ENCODE peak calls at places on chromosomes 2 and 18, in eight cellular contexts. L is ascending aorta, N is upper lobe of right lung, Z is body of pancreas, O is fibroblast of lung, C is right atrium auricular region, Q is AG10803, A is A549. F is an unnamed sample.

GRCh38 chr2:177908182-177908581 is 164.4 kb downstream of the PDE11A start:
- DNase-seq in L (no peak), N (no peak), Z (no peak), O (peak), C (no peak), Q (no peak), A (no peak), F (no peak)

GRCh38 chr2:20422679-20423271 is 24.1 kb upstream of the RHOB start:
- DNase-seq in L (peak), N (no peak), Z (no peak), O (no peak), C (peak), Q (peak), A (no peak), F (peak)

GRCh38 chr2:132421198-132421780 is 4.7 kb downstream of the GPR39 start:
- DNase-seq in L (no peak), N (no peak), Z (no peak), O (no peak), C (no peak), Q (no peak), A (no peak), F (no peak)

GRCh38 chr2:169265581-169265980 is 96.8 kb downstream of the LRP2 start:
- DNase-seq in L (no peak), N (no peak), Z (no peak), O (no peak), C (no peak), Q (no peak), A (no peak), F (no peak)

GRCh38 chr2:69192176-69192945 is 179.4 kb downstream of the ANTXR1 start:
- DNase-seq in L (no peak), N (no peak), Z (no peak), O (peak), C (no peak), Q (peak), A (no peak), F (no peak)

GRCh38 chr2:80302465-80303005 is 2.0 kb downstream of the LRRTM1 start:
- DNase-seq in L (no peak), N (no peak), Z (no peak), O (no peak), C (no peak), Q (no peak), A (no peak), F (no peak)

GRCh38 chr18:46506974-46507373 is 150.0 kb downstream of the LOXHD1 start:
- DNase-seq in L (no peak), N (no peak), Z (no peak), O (no peak), C (no peak), Q (no peak), A (no peak), F (no peak)

GRCh38 chr2:177724398-177725287 is 332.1 kb downstream of the AGPS start:
- DNase-seq in L (no peak), N (no peak), Z (peak), O (peak), C (no peak), Q (peak), A (peak), F (peak)

GRCh38 chr2:15889800-15890498 is 50.4 kb upstream of the MYCN start:
- DNase-seq in L (no peak), N (no peak), Z (no peak), O (no peak), C (no peak), Q (no peak), A (no peak), F (no peak)

GRCh38 chr18:48656582-48656981 is 117.8 kb downstream of the CTIF start:
- DNase-seq in L (no peak), N (no peak), Z (no peak), O (peak), C (no peak), Q (peak), A (no peak), F (peak)

GRCh38 chr2:23940976-23941605 is 828 bp downstream of the UBXN2A start:
- DNase-seq in L (no peak), N (no peak), Z (no peak), O (peak), C (no peak), Q (no peak), A (no peak), F (peak)

GRCh38 chr18:7447629-7448028 is 119.5 kb upstream of the PTPRM start:
- DNase-seq in L (no peak), N (no peak), Z (no peak), O (no peak), C (no peak), Q (no peak), A (no peak), F (no peak)

GRCh38 chr2:26444236-26444635 is 33.7 kb downstream of the OTOF start:
- DNase-seq in L (no peak), N (no peak), Z (no peak), O (no peak), C (peak), Q (no peak), A (no peak), F (no peak)

GRCh38 chr2:6506311-6507258 is 359.1 kb downstream of the CMPK2 start:
- DNase-seq in L (no peak), N (no peak), Z (no peak), O (peak), C (no peak), Q (peak), A (no peak), F (peak)

GRCh38 chr2:189109921-189110397 is 69.6 kb downstream of the COL5A2 start:
- DNase-seq in L (no peak), N (no peak), Z (no peak), O (peak), C (no peak), Q (peak), A (no peak), F (no peak)

GRCh38 chr18:59272971-59273935 is at the start of gene RAX:
- DNase-seq in L (no peak), N (no peak), Z (no peak), O (no peak), C (no peak), Q (no peak), A (peak), F (no peak)

GRCh38 chr18:58785171-58785805 is 79.4 kb upstream of the ZNF532 start:
- DNase-seq in L (peak), N (no peak), Z (peak), O (peak), C (no peak), Q (peak), A (peak), F (peak)

GRCh38 chr2:106581276-106581675 is 94.1 kb downstream of the CD8B2 start:
- DNase-seq in L (no peak), N (peak), Z (no peak), O (no peak), C (no peak), Q (no peak), A (no peak), F (no peak)

GRCh38 chr18:79740741-79741700 is 56.7 kb upstream of the KCNG2 start:
- DNase-seq in L (no peak), N (peak), Z (no peak), O (no peak), C (no peak), Q (no peak), A (no peak), F (no peak)

GRCh38 chr2:7525746-7526145 is 608.5 kb downstream of the RNF144A start:
- DNase-seq in L (no peak), N (no peak), Z (no peak), O (no peak), C (no peak), Q (no peak), A (no peak), F (peak)

GRCh38 chr2:79393806-79394484 is 118.9 kb upstream of the CTNNA2 start:
- DNase-seq in L (no peak), N (no peak), Z (peak), O (peak), C (peak), Q (no peak), A (no peak), F (no peak)

GRCh38 chr2:207766697-207767460 is 2.8 kb downstream of the FZD5 start:
- DNase-seq in L (no peak), N (peak), Z (peak), O (peak), C (no peak), Q (no peak), A (no peak), F (no peak)

GRCh38 chr2:224401641-224402342 is at the start of gene FAM124B:
- DNase-seq in L (peak), N (peak), Z (peak), O (no peak), C (peak), Q (peak), A (no peak), F (peak)

GRCh38 chr2:203225423-203226039 is 13.3 kb upstream of the CYP20A1 start:
- DNase-seq in L (no peak), N (no peak), Z (peak), O (peak), C (no peak), Q (peak), A (no peak), F (peak)

GRCh38 chr2:67797801-67798535 is 264.8 kb downstream of the C1D start:
- DNase-seq in L (no peak), N (no peak), Z (peak), O (peak), C (no peak), Q (peak), A (no peak), F (peak)

GRCh38 chr18:7921938-7922587 is 354.9 kb downstream of the PTPRM start:
- DNase-seq in L (no peak), N (no peak), Z (peak), O (peak), C (no peak), Q (peak), A (peak), F (peak)

GRCh38 chr2:134537121-134537520 is 181.7 kb downstream of the TMEM163 start:
- DNase-seq in L (no peak), N (no peak), Z (no peak), O (no peak), C (no peak), Q (no peak), A (no peak), F (no peak)

GRCh38 chr2:176554107-176555048 is 285.1 kb downstream of the MTX2 start:
- DNase-seq in L (peak), N (no peak), Z (peak), O (peak), C (peak), Q (peak), A (peak), F (peak)

GRCh38 chr18:32915526-32915925 is 142.7 kb upstream of the KLHL14 start:
- DNase-seq in L (no peak), N (no peak), Z (no peak), O (no peak), C (no peak), Q (no peak), A (no peak), F (no peak)

GRCh38 chr2:219155054-219155644 is 5.5 kb downstream of the NHEJ1 start:
- DNase-seq in L (no peak), N (no peak), Z (peak), O (peak), C (no peak), Q (peak), A (peak), F (no peak)

GRCh38 chr2:112841399-112842044 is 4.9 kb upstream of the IL1B start:
- DNase-seq in L (no peak), N (no peak), Z (no peak), O (no peak), C (no peak), Q (no peak), A (no peak), F (no peak)

GRCh38 chr2:47029737-47030524 is 114.3 kb upstream of the MCFD2 start:
- DNase-seq in L (no peak), N (no peak), Z (no peak), O (peak), C (no peak), Q (no peak), A (peak), F (peak)

GRCh38 chr2:64873472-64873924 is 115.7 kb upstream of the SLC1A4 start:
- DNase-seq in L (peak), N (peak), Z (peak), O (peak), C (peak), Q (peak), A (peak), F (peak)

GRCh38 chr2:30026091-30027055 is 105.0 kb upstream of the ALK start:
- DNase-seq in L (no peak), N (peak), Z (peak), O (peak), C (no peak), Q (peak), A (peak), F (peak)

GRCh38 chr2:15155959-15156574 is 405.1 kb downstream of the NBAS start:
- DNase-seq in L (no peak), N (no peak), Z (no peak), O (no peak), C (no peak), Q (no peak), A (no peak), F (no peak)

GRCh38 chr2:134231965-134232340 is 21.9 kb upstream of the MGAT5 start:
- DNase-seq in L (no peak), N (no peak), Z (no peak), O (peak), C (no peak), Q (peak), A (no peak), F (peak)

GRCh38 chr2:238126775-238127164 is 11.7 kb upstream of the KLHL30 start:
- DNase-seq in L (no peak), N (no peak), Z (no peak), O (no peak), C (no peak), Q (no peak), A (no peak), F (no peak)

GRCh38 chr2:238126338-238126737 is 12.1 kb upstream of the KLHL30 start:
- DNase-seq in L (no peak), N (no peak), Z (no peak), O (no peak), C (no peak), Q (no peak), A (no peak), F (no peak)

GRCh38 chr2:238129166-238130010 is 9.1 kb upstream of the KLHL30 start:
- DNase-seq in L (no peak), N (no peak), Z (no peak), O (no peak), C (no peak), Q (no peak), A (no peak), F (no peak)

GRCh38 chr2:238128061-238129040 is 10.1 kb upstream of the KLHL30 start:
- DNase-seq in L (no peak), N (no peak), Z (no peak), O (no peak), C (no peak), Q (no peak), A (no peak), F (no peak)

DNA sequence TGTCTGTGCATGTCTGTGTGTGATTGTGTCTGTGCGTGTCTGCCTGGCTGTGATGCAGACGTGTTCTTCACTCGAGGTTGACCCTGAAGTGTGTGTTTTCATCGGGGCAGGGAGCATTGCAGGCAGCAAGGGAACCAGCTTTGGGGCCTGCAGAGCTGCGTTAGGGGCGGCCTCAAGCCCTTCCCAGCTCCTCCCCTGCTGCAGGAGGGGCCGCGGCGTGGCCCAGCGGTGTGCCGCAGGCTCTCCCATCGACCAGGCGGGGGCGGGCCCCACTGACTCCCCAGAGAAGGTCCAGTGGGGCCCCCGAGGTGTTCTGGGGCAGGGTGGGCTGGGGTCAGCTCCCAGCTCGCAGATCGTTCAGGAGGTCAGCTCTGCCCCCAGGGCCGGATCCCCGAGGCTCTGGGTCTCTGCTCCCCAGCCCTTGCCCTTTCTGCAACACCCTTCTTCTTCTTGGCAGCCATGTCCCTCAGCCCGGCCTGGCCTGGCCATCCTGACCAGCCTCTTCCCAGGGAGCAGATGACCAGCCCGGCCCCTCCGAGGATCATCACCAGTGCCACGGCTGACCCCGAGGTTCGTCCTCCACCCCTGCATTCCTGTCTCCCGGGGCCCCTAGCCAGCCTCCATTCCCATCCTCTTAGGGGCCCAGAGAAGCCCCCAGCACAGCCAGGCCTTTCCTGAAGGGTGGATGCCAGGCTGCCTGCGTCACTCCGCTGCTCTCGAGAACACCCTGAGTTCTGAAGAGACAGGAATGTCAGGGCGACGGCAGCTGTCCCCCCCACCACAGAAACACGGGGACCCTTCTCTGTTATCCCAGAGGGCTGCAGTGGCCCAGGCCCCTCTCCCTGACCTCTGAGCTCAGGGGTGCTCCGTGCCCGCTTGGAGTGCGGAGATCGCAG is 11.1 kb upstream of the KLHL30 start:
- DNase-seq in L (no peak), N (no peak), Z (no peak), O (peak), C (no peak), Q (peak), A (no peak), F (peak)
- H3K4me3 ChIP-seq in L (no peak), N (no peak), Z (no peak), O (no peak), C (no peak), Q (no peak), A (no peak), F (peak)

GRCh38 chr2:209425082-209426071 is 1.5 kb downstream of the MAP2 start:
- DNase-seq in L (no peak), N (no peak), Z (peak), O (peak), C (no peak), Q (peak), A (peak), F (no peak)
- TF ChIP-seq CTCF in L (peak), N (peak), Z (peak), O (peak), C (peak), Q (peak), A (peak), F (peak)

GRCh38 chr2:160402498-160402897 is 91.1 kb downstream of the RBMS1 start:
- DNase-seq in L (no peak), N (no peak), Z (no peak), O (no peak), C (no peak), Q (peak), A (no peak), F (peak)

GRCh38 chr2:160402997-160403979 is 90.3 kb downstream of the RBMS1 start:
- DNase-seq in L (no peak), N (no peak), Z (no peak), O (peak), C (no peak), Q (peak), A (no peak), F (no peak)

GRCh38 chr2:160406591-160407392 is 86.8 kb downstream of the RBMS1 start:
- DNase-seq in L (peak), N (peak), Z (peak), O (peak), C (no peak), Q (peak), A (peak), F (peak)

GRCh38 chr2:160407393-160408204 is 86.0 kb downstream of the RBMS1 start:
- DNase-seq in L (peak), N (peak), Z (peak), O (peak), C (no peak), Q (peak), A (peak), F (peak)

GRCh38 chr2:160405077-160405865 is 88.3 kb downstream of the RBMS1 start:
- DNase-seq in L (no peak), N (no peak), Z (no peak), O (no peak), C (no peak), Q (no peak), A (no peak), F (no peak)
- H3K4me3 ChIP-seq in L (peak), N (peak), Z (no peak), O (peak), C (peak), Q (peak), A (peak), F (peak)

GRCh38 chr2:231387904-231388724 is 7.4 kb upstream of the B3GNT7 start:
- DNase-seq in L (no peak), N (no peak), Z (no peak), O (peak), C (no peak), Q (peak), A (no peak), F (peak)
- TF ChIP-seq CTCF in L (peak), N (no peak), Z (no peak), O (no peak), C (no peak), Q (peak), A (no peak), F (no peak)

DNA sequence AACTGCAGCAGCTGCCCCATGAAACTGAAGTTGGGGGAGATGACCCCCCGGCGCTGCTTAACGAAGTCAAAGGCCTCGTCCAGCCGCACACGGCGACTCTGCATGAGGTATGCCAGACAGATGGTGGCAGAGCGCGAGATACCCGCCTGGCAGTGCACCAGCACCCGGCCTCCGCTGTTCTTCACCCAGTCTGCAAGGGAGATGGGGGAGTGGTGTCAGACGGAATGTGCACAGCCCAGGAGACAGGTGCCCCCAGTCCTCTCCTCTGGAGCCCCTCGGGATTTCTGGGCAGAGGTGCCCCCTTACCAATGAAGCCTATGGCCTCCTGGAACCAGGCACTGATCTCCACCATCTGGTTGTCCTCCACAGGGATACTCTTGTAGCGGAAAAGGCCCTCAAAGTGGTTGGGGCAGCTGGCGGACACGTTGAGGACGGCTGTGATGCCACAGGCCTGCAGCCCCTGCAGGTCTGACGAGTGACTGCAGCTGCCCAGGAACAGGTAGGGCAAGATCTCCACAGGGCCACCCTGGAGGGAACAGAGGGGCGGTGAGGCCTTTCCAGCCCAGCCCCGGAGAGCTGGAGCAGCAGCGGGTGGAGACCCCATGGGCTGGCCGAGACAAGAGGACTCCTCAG is 1.3 kb downstream of the DUSP2 start:
- DNase-seq in L (no peak), N (peak), Z (no peak), O (no peak), C (no peak), Q (no peak), A (no peak), F (no peak)
- H3K4me3 ChIP-seq in L (peak), N (peak), Z (no peak), O (no peak), C (no peak), Q (peak), A (no peak), F (no peak)

F was measured in foreskin fibroblast.